ENCODE peak calls at places on chromosomes 2 and 18, in eight cellular contexts. One of them, this sample, is unnamed.

GRCh38 chr2:20542761-20543578 is 96.1 kb downstream of the RHOB start:
- DNase-seq in stimulated activated CD4-positive, alpha-beta T cell treated with anti-CD3 and anti-CD28 coated beads, Interleukin-4, amount 100 ng/mL, for 48 hours: no peak
- DNase-seq in type B pancreatic cell: no peak
- DNase-seq in kidney epithelial cell: no peak
- DNase-seq in T-helper 17 cell: no peak
- DNase-seq in effector memory CD8-positive, alpha-beta T cell: no peak
- DNase-seq in fibroblast of the aortic adventitia: no peak
- DNase-seq in GM03348: no peak
- DNase-seq in this sample: peak; percentile 52

GRCh38 chr2:121999273-121999672 is 243.8 kb downstream of the TSN start:
- DNase-seq in stimulated activated CD4-positive, alpha-beta T cell treated with anti-CD3 and anti-CD28 coated beads, Interleukin-4, amount 100 ng/mL, for 48 hours: no peak
- DNase-seq in type B pancreatic cell: no peak
- DNase-seq in kidney epithelial cell: no peak
- DNase-seq in T-helper 17 cell: no peak
- DNase-seq in effector memory CD8-positive, alpha-beta T cell: no peak
- DNase-seq in fibroblast of the aortic adventitia: peak; percentile 4
- DNase-seq in GM03348: no peak
- DNase-seq in this sample: peak; percentile 11

GRCh38 chr2:8133331-8133730 is 548.5 kb upstream of the ID2 start:
- DNase-seq in stimulated activated CD4-positive, alpha-beta T cell treated with anti-CD3 and anti-CD28 coated beads, Interleukin-4, amount 100 ng/mL, for 48 hours: no peak
- DNase-seq in type B pancreatic cell: no peak
- DNase-seq in kidney epithelial cell: no peak
- DNase-seq in T-helper 17 cell: no peak
- DNase-seq in effector memory CD8-positive, alpha-beta T cell: no peak
- DNase-seq in fibroblast of the aortic adventitia: no peak
- DNase-seq in GM03348: no peak
- DNase-seq in this sample: no peak

GRCh38 chr2:55358451-55358850 is 61.2 kb downstream of the CCDC88A start:
- DNase-seq in stimulated activated CD4-positive, alpha-beta T cell treated with anti-CD3 and anti-CD28 coated beads, Interleukin-4, amount 100 ng/mL, for 48 hours: no peak
- DNase-seq in type B pancreatic cell: no peak
- DNase-seq in kidney epithelial cell: no peak
- DNase-seq in T-helper 17 cell: no peak
- DNase-seq in effector memory CD8-positive, alpha-beta T cell: no peak
- DNase-seq in fibroblast of the aortic adventitia: no peak
- DNase-seq in GM03348: no peak
- DNase-seq in this sample: no peak

GRCh38 chr18:50011813-50012445 is 183.0 kb downstream of the MYO5B start:
- DNase-seq in stimulated activated CD4-positive, alpha-beta T cell treated with anti-CD3 and anti-CD28 coated beads, Interleukin-4, amount 100 ng/mL, for 48 hours: no peak
- DNase-seq in type B pancreatic cell: no peak
- DNase-seq in kidney epithelial cell: peak; percentile 74
- DNase-seq in T-helper 17 cell: no peak
- DNase-seq in effector memory CD8-positive, alpha-beta T cell: no peak
- DNase-seq in fibroblast of the aortic adventitia: peak; percentile 49
- DNase-seq in GM03348: no peak
- DNase-seq in this sample: peak; percentile 59

GRCh38 chr18:58375051-58375450 is 253.8 kb downstream of the ALPK2 start:
- DNase-seq in stimulated activated CD4-positive, alpha-beta T cell treated with anti-CD3 and anti-CD28 coated beads, Interleukin-4, amount 100 ng/mL, for 48 hours: no peak
- DNase-seq in type B pancreatic cell: no peak
- DNase-seq in kidney epithelial cell: no peak
- DNase-seq in T-helper 17 cell: no peak
- DNase-seq in effector memory CD8-positive, alpha-beta T cell: no peak
- DNase-seq in fibroblast of the aortic adventitia: no peak
- DNase-seq in GM03348: no peak
- DNase-seq in this sample: no peak

GRCh38 chr2:236214331-236214995 is 46.3 kb upstream of the GBX2 start:
- DNase-seq in stimulated activated CD4-positive, alpha-beta T cell treated with anti-CD3 and anti-CD28 coated beads, Interleukin-4, amount 100 ng/mL, for 48 hours: no peak
- DNase-seq in type B pancreatic cell: peak; percentile 57
- DNase-seq in kidney epithelial cell: no peak
- DNase-seq in T-helper 17 cell: no peak
- DNase-seq in effector memory CD8-positive, alpha-beta T cell: no peak
- DNase-seq in fibroblast of the aortic adventitia: no peak
- DNase-seq in GM03348: no peak
- DNase-seq in this sample: no peak

GRCh38 chr18:57786038-57786437 is 17.1 kb downstream of the ATP8B1 start:
- DNase-seq in stimulated activated CD4-positive, alpha-beta T cell treated with anti-CD3 and anti-CD28 coated beads, Interleukin-4, amount 100 ng/mL, for 48 hours: no peak
- DNase-seq in type B pancreatic cell: no peak
- DNase-seq in kidney epithelial cell: no peak
- DNase-seq in T-helper 17 cell: no peak
- DNase-seq in effector memory CD8-positive, alpha-beta T cell: no peak
- DNase-seq in fibroblast of the aortic adventitia: no peak
- DNase-seq in GM03348: no peak
- DNase-seq in this sample: no peak

GRCh38 chr2:201259216-201259615 is 1.1 kb upstream of the CASP8 start:
- DNase-seq in stimulated activated CD4-positive, alpha-beta T cell treated with anti-CD3 and anti-CD28 coated beads, Interleukin-4, amount 100 ng/mL, for 48 hours: no peak
- DNase-seq in type B pancreatic cell: no peak
- DNase-seq in kidney epithelial cell: no peak
- DNase-seq in T-helper 17 cell: no peak
- DNase-seq in effector memory CD8-positive, alpha-beta T cell: no peak
- DNase-seq in fibroblast of the aortic adventitia: no peak
- DNase-seq in GM03348: no peak
- DNase-seq in this sample: no peak

GRCh38 chr2:5549061-5549601 is 143.1 kb upstream of the SOX11 start:
- DNase-seq in stimulated activated CD4-positive, alpha-beta T cell treated with anti-CD3 and anti-CD28 coated beads, Interleukin-4, amount 100 ng/mL, for 48 hours: no peak
- DNase-seq in type B pancreatic cell: no peak
- DNase-seq in kidney epithelial cell: peak; percentile 56
- DNase-seq in T-helper 17 cell: no peak
- DNase-seq in effector memory CD8-positive, alpha-beta T cell: no peak
- DNase-seq in fibroblast of the aortic adventitia: no peak
- DNase-seq in GM03348: no peak
- DNase-seq in this sample: no peak